ENCODE peak calls at places on chromosome 10, in ten cellular contexts. One of them, this sample, is unnamed.

GRCh38 chr10:49090696-49091338 is 24.5 kb downstream of the VSTM4 start:
- DNase-seq in endodermal cell: peak; percentile 28
- DNase-seq in mammary epithelial cell: no peak
- DNase-seq in lung: peak; percentile 21
- DNase-seq in upper lobe of right lung: peak; percentile 27
- DNase-seq in OCI-LY7: no peak
- DNase-seq in tibial artery: no peak
- DNase-seq in tibial nerve: no peak
- DNase-seq in ovary: peak; percentile 14
- DNase-seq in PC-9: no peak
- DNase-seq in this sample: peak; percentile 80

GRCh38 chr10:132207536-132208488 is 21.1 kb downstream of the DPYSL4 start:
- DNase-seq in mammary epithelial cell: no peak
- DNase-seq in ovary: no peak
- DNase-seq in lung: no peak
- DNase-seq in PC-9: no peak
- DNase-seq in tibial artery: no peak
- DNase-seq in endodermal cell: no peak
- DNase-seq in upper lobe of right lung: no peak
- DNase-seq in tibial nerve: no peak
- DNase-seq in OCI-LY7: no peak
- DNase-seq in this sample: no peak

GRCh38 chr10:131963811-131964210 is 17.9 kb downstream of the BNIP3 start:
- DNase-seq in upper lobe of right lung: no peak
- DNase-seq in PC-9: no peak
- DNase-seq in mammary epithelial cell: no peak
- DNase-seq in OCI-LY7: no peak
- DNase-seq in ovary: no peak
- DNase-seq in lung: no peak
- DNase-seq in tibial artery: no peak
- DNase-seq in endodermal cell: no peak
- DNase-seq in tibial nerve: no peak
- DNase-seq in this sample: no peak

GRCh38 chr10:102802920-102803534 is 34.2 kb downstream of the CYP17A1 start:
- DNase-seq in mammary epithelial cell: peak; percentile 94
- DNase-seq in endodermal cell: peak; percentile 84
- DNase-seq in lung: peak; percentile 36
- DNase-seq in tibial nerve: no peak
- DNase-seq in upper lobe of right lung: no peak
- DNase-seq in OCI-LY7: no peak
- DNase-seq in PC-9: no peak
- DNase-seq in ovary: no peak
- DNase-seq in tibial artery: peak; percentile 62
- DNase-seq in this sample: no peak

GRCh38 chr10:8054498-8055407 is at the start of gene GATA3:
- DNase-seq in PC-9: peak; percentile 86
- DNase-seq in ovary: no peak
- DNase-seq in endodermal cell: peak; percentile 88
- DNase-seq in lung: no peak
- DNase-seq in OCI-LY7: no peak
- DNase-seq in tibial artery: peak; percentile 38
- DNase-seq in mammary epithelial cell: peak; percentile 91
- DNase-seq in upper lobe of right lung: peak; percentile 77
- DNase-seq in tibial nerve: no peak
- DNase-seq in this sample: no peak

GRCh38 chr10:20877986-20878979 is 18.8 kb downstream of the NEBL start:
- DNase-seq in upper lobe of right lung: no peak
- DNase-seq in tibial nerve: no peak
- DNase-seq in endodermal cell: no peak
- DNase-seq in ovary: no peak
- DNase-seq in PC-9: no peak
- DNase-seq in mammary epithelial cell: peak; percentile 54
- DNase-seq in tibial artery: no peak
- DNase-seq in lung: no peak
- DNase-seq in OCI-LY7: no peak
- DNase-seq in this sample: no peak

GRCh38 chr10:112634096-112634830 is 187.2 kb downstream of the VTI1A start:
- DNase-seq in mammary epithelial cell: peak; percentile 35
- DNase-seq in tibial artery: no peak
- DNase-seq in endodermal cell: no peak
- DNase-seq in upper lobe of right lung: no peak
- DNase-seq in PC-9: no peak
- DNase-seq in lung: no peak
- DNase-seq in ovary: no peak
- DNase-seq in tibial nerve: no peak
- DNase-seq in OCI-LY7: no peak
- DNase-seq in this sample: no peak

GRCh38 chr10:76251773-76252617 is 820.6 kb downstream of the LRMDA start:
- DNase-seq in ovary: peak; percentile 83
- DNase-seq in lung: peak; percentile 47
- DNase-seq in tibial artery: no peak
- DNase-seq in mammary epithelial cell: no peak
- DNase-seq in endodermal cell: no peak
- DNase-seq in upper lobe of right lung: peak; percentile 65
- DNase-seq in PC-9: no peak
- DNase-seq in tibial nerve: no peak
- DNase-seq in OCI-LY7: no peak
- DNase-seq in this sample: peak; percentile 96

GRCh38 chr10:91941426-91941825 is 17.9 kb downstream of the BTAF1 start:
- DNase-seq in OCI-LY7: no peak
- DNase-seq in endodermal cell: no peak
- DNase-seq in ovary: no peak
- DNase-seq in lung: no peak
- DNase-seq in mammary epithelial cell: no peak
- DNase-seq in upper lobe of right lung: no peak
- DNase-seq in tibial nerve: no peak
- DNase-seq in PC-9: no peak
- DNase-seq in tibial artery: no peak
- DNase-seq in this sample: no peak

GRCh38 chr10:133158756-133159610 is 1.0 kb upstream of the KNDC1 start:
- DNase-seq in PC-9: peak; percentile 9
- DNase-seq in lung: peak; percentile 47
- DNase-seq in ovary: peak; percentile 69
- DNase-seq in endodermal cell: peak; percentile 85
- DNase-seq in mammary epithelial cell: no peak
- DNase-seq in upper lobe of right lung: peak; percentile 81
- DNase-seq in OCI-LY7: no peak
- DNase-seq in tibial artery: no peak
- DNase-seq in tibial nerve: no peak
- DNase-seq in this sample: no peak

DNA sequence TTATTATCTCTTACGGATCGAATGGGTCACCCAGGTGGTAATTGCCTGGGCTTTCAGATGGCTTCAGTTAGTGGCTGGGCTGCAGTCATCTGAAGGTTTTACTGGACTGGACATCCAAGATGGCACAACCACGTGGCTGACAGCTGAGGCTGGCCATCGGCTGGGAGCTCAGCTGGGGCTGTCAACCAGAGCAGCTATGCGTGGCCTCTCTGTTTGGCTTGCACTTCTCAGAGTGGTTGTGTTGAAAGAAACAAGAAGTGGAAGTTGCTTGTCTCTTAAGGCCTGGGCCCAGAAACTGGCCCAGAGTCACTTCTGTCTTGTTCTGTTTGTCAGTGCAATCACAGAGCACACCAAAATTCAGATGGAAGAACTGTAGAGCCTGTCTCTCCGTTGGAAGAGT is 5.7 kb upstream of the GDI2 start:
- DNase-seq in upper lobe of right lung: no peak
- DNase-seq in lung: no peak
- DNase-seq in OCI-LY7: peak; percentile 50
- DNase-seq in tibial artery: no peak
- DNase-seq in ovary: no peak
- DNase-seq in PC-9: no peak
- DNase-seq in tibial nerve: no peak
- DNase-seq in endodermal cell: no peak
- DNase-seq in mammary epithelial cell: no peak
- DNase-seq in this sample: no peak
- H3K4me1 ChIP-seq in upper lobe of right lung: peaks cover 8% of the 10 kb centered on the region
- H3K4me1 ChIP-seq in lung: peaks cover 3% of the 10 kb centered on the region
- H3K4me1 ChIP-seq in OCI-LY7: peaks cover 63% of the 10 kb centered on the region
- H3K4me1 ChIP-seq in tibial artery: no peaks in the 10 kb centered on the region
- H3K4me1 ChIP-seq in ovary: peaks cover 3% of the 10 kb centered on the region
- H3K4me1 ChIP-seq in PC-9: peaks cover 10% of the 10 kb centered on the region
- H3K4me1 ChIP-seq in tibial nerve: peaks cover 10% of the 10 kb centered on the region
- H3K4me1 ChIP-seq in endodermal cell: peaks cover 3% of the 10 kb centered on the region
- H3K4me1 ChIP-seq in mammary epithelial cell: peaks cover 7% of the 10 kb centered on the region
- H3K4me1 ChIP-seq in this sample: peaks cover 14% of the 10 kb centered on the region

DNA sequence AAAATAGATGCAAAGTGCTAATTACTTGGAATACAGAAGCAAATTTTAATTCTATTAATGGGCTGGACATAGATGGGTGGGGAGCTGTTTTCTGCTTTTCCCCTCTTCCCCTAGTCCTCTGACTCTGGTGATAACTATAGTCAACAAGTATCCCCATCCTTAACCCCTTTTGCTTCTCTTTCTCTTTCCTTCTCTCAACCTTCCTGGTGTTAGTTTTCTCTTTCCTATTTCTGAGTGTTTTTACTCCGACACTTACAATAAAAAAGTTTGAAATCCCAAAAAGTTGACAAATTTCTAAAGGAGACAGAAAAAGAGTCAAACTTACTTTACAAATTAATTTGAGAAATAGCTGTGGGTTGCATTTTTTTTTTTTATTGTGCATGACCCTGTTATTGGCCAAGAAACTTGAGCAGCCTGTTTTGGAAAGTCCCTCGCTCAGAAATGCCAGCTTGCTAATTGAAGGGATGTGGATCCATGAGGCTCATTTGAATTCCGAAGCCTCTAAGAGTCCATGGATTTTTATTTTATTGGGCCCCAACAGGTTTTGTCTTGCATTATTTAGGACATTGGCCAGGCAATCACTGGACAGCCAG is 2.4 kb downstream of the FAS start:
- DNase-seq in upper lobe of right lung: no peak
- DNase-seq in tibial artery: no peak
- DNase-seq in tibial nerve: no peak
- DNase-seq in PC-9: no peak
- DNase-seq in endodermal cell: no peak
- DNase-seq in ovary: no peak
- DNase-seq in mammary epithelial cell: peak; percentile 77
- DNase-seq in OCI-LY7: no peak
- DNase-seq in lung: no peak
- DNase-seq in this sample: no peak
- H3K27ac ChIP-seq in upper lobe of right lung: peak overlapping the region; percentile 94
- H3K27ac ChIP-seq in tibial artery: peak overlapping the region; percentile 92
- H3K27ac ChIP-seq in tibial nerve: peak overlapping the region; percentile 98
- H3K27ac ChIP-seq in PC-9: no peak overlapping the region
- H3K27ac ChIP-seq in endodermal cell: no peak overlapping the region
- H3K27ac ChIP-seq in ovary: peak overlapping the region; percentile 35
- H3K27ac ChIP-seq in mammary epithelial cell: peak overlapping the region; percentile 97
- H3K27ac ChIP-seq in OCI-LY7: peak overlapping the region; percentile 49
- H3K27ac ChIP-seq in lung: no peak overlapping the region
- H3K27ac ChIP-seq in this sample: peak overlapping the region; percentile 100

GRCh38 chr10:14371616-14372015 is 40.9 kb upstream of the FRMD4A start:
- DNase-seq in tibial artery: no peak
- DNase-seq in PC-9: no peak
- DNase-seq in endodermal cell: no peak
- DNase-seq in OCI-LY7: no peak
- DNase-seq in lung: no peak
- DNase-seq in tibial nerve: no peak
- DNase-seq in ovary: no peak
- DNase-seq in upper lobe of right lung: no peak
- DNase-seq in mammary epithelial cell: no peak
- DNase-seq in this sample: no peak
- H3K9me3 ChIP-seq in tibial artery: no peaks in the 10 kb centered on the region
- H3K9me3 ChIP-seq in PC-9: no peaks in the 10 kb centered on the region
- H3K9me3 ChIP-seq in endodermal cell: peaks cover 5% of the 10 kb centered on the region
- H3K9me3 ChIP-seq in OCI-LY7: no peaks in the 10 kb centered on the region
- H3K9me3 ChIP-seq in lung: no peaks in the 10 kb centered on the region
- H3K9me3 ChIP-seq in tibial nerve: no peaks in the 10 kb centered on the region
- H3K9me3 ChIP-seq in ovary: no peaks in the 10 kb centered on the region
- H3K9me3 ChIP-seq in upper lobe of right lung: no peaks in the 10 kb centered on the region
- H3K9me3 ChIP-seq in mammary epithelial cell: no peaks in the 10 kb centered on the region
- H3K9me3 ChIP-seq in this sample: no peaks in the 10 kb centered on the region

GRCh38 chr10:125018576-125019143 is 76.7 kb downstream of the ZRANB1 start:
- DNase-seq in lung: no peak
- DNase-seq in ovary: no peak
- DNase-seq in tibial artery: no peak
- DNase-seq in mammary epithelial cell: no peak
- DNase-seq in endodermal cell: no peak
- DNase-seq in OCI-LY7: no peak
- DNase-seq in upper lobe of right lung: no peak
- DNase-seq in PC-9: no peak
- DNase-seq in tibial nerve: no peak
- DNase-seq in this sample: no peak
- H3K4me1 ChIP-seq in lung: peaks cover 41% of the 10 kb centered on the region
- H3K4me1 ChIP-seq in ovary: peaks cover 47% of the 10 kb centered on the region
- H3K4me1 ChIP-seq in tibial artery: peaks cover 99% of the 10 kb centered on the region
- H3K4me1 ChIP-seq in mammary epithelial cell: no peaks in the 10 kb centered on the region
- H3K4me1 ChIP-seq in endodermal cell: no peaks in the 10 kb centered on the region
- H3K4me1 ChIP-seq in OCI-LY7: no peaks in the 10 kb centered on the region
- H3K4me1 ChIP-seq in upper lobe of right lung: peaks cover 43% of the 10 kb centered on the region
- H3K4me1 ChIP-seq in PC-9: no peaks in the 10 kb centered on the region
- H3K4me1 ChIP-seq in tibial nerve: peaks cover 44% of the 10 kb centered on the region
- H3K4me1 ChIP-seq in this sample: peaks cover 63% of the 10 kb centered on the region

DNA sequence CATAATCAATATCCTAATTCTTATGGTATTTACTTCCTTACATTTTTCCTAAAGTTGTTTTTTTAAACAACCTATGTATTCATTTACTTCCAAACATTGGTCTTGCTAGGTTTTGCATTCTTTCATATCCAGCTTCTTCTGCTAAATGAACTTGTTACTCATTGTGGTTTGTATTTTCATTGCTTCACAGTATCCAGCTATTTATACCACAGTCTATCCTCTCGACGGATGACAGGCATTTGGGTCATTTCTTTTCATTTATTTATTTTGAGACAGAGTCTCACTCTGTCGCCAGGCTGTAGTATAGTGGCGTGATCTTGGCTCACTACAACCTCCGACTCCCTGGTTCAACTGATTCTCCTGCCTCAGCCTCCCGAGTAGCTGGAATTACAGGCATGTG is 66.8 kb downstream of the CCDC6 start:
- DNase-seq in lung: no peak
- DNase-seq in OCI-LY7: no peak
- DNase-seq in tibial nerve: no peak
- DNase-seq in PC-9: no peak
- DNase-seq in tibial artery: no peak
- DNase-seq in ovary: no peak
- DNase-seq in mammary epithelial cell: peak; percentile 48
- DNase-seq in endodermal cell: no peak
- DNase-seq in upper lobe of right lung: no peak
- DNase-seq in this sample: no peak
- H3K27ac ChIP-seq in lung: no peak overlapping the region
- H3K27ac ChIP-seq in OCI-LY7: no peak overlapping the region
- H3K27ac ChIP-seq in tibial nerve: no peak overlapping the region
- H3K27ac ChIP-seq in PC-9: no peak overlapping the region
- H3K27ac ChIP-seq in tibial artery: peak overlapping the region; percentile 4
- H3K27ac ChIP-seq in ovary: no peak overlapping the region
- H3K27ac ChIP-seq in mammary epithelial cell: no peak overlapping the region
- H3K27ac ChIP-seq in endodermal cell: no peak overlapping the region
- H3K27ac ChIP-seq in upper lobe of right lung: no peak overlapping the region
- H3K27ac ChIP-seq in this sample: no peak overlapping the region

GRCh38 chr10:51183783-51184182 is 109.5 kb downstream of the PRKG1 start:
- DNase-seq in PC-9: no peak
- DNase-seq in mammary epithelial cell: no peak
- DNase-seq in tibial nerve: no peak
- DNase-seq in OCI-LY7: no peak
- DNase-seq in upper lobe of right lung: no peak
- DNase-seq in ovary: no peak
- DNase-seq in lung: no peak
- DNase-seq in endodermal cell: no peak
- DNase-seq in tibial artery: no peak
- DNase-seq in this sample: no peak
- H3K9me3 ChIP-seq in PC-9: no peaks in the 10 kb centered on the region
- H3K9me3 ChIP-seq in mammary epithelial cell: no peaks in the 10 kb centered on the region
- H3K9me3 ChIP-seq in tibial nerve: no peaks in the 10 kb centered on the region
- H3K9me3 ChIP-seq in OCI-LY7: no peaks in the 10 kb centered on the region
- H3K9me3 ChIP-seq in upper lobe of right lung: no peaks in the 10 kb centered on the region
- H3K9me3 ChIP-seq in ovary: no peaks in the 10 kb centered on the region
- H3K9me3 ChIP-seq in lung: no peaks in the 10 kb centered on the region
- H3K9me3 ChIP-seq in endodermal cell: no peaks in the 10 kb centered on the region
- H3K9me3 ChIP-seq in tibial artery: no peaks in the 10 kb centered on the region
- H3K9me3 ChIP-seq in this sample: no peaks in the 10 kb centered on the region